ENCODE peak calls at places on chromosomes 16 and 17, in seven cellular contexts. One of them, this sample, is unnamed.

GRCh38 chr16:19044781-19045180 is 22.6 kb upstream of the COQ7 start:
- DNase-seq in AG09319: no peak
- DNase-seq in MM.1S: no peak
- DNase-seq in left lung: no peak
- DNase-seq in astrocyte of the cerebellum: no peak
- DNase-seq in CD8-positive, alpha-beta T cell: no peak
- DNase-seq in ovary: no peak
- DNase-seq in this sample: no peak

GRCh38 chr16:72517154-72517553 is 345.2 kb upstream of the PMFBP1 start:
- DNase-seq in MM.1S: no peak
- DNase-seq in ovary: no peak
- DNase-seq in left lung: no peak
- DNase-seq in astrocyte of the cerebellum: no peak
- DNase-seq in CD8-positive, alpha-beta T cell: no peak
- DNase-seq in AG09319: no peak
- DNase-seq in this sample: no peak

GRCh38 chr16:19177111-19177747 is 9.2 kb downstream of the SYT17 start:
- DNase-seq in CD8-positive, alpha-beta T cell: no peak
- DNase-seq in MM.1S: no peak
- DNase-seq in astrocyte of the cerebellum: no peak
- DNase-seq in ovary: no peak
- DNase-seq in left lung: no peak
- DNase-seq in AG09319: no peak
- DNase-seq in this sample: no peak

GRCh38 chr17:57945999-57946797 is 9.0 kb downstream of the CUEDC1 start:
- DNase-seq in MM.1S: peak; percentile 46
- DNase-seq in ovary: no peak
- DNase-seq in left lung: no peak
- DNase-seq in astrocyte of the cerebellum: no peak
- DNase-seq in AG09319: no peak
- DNase-seq in CD8-positive, alpha-beta T cell: no peak
- DNase-seq in this sample: no peak

GRCh38 chr16:87736003-87736382 is 29.8 kb downstream of the KLHDC4 start:
- DNase-seq in ovary: no peak
- DNase-seq in astrocyte of the cerebellum: no peak
- DNase-seq in left lung: no peak
- DNase-seq in CD8-positive, alpha-beta T cell: no peak
- DNase-seq in MM.1S: no peak
- DNase-seq in AG09319: no peak
- DNase-seq in this sample: no peak

GRCh38 chr17:39400547-39401411 is 647 bp downstream of the FBXL20 start:
- DNase-seq in AG09319: no peak
- DNase-seq in astrocyte of the cerebellum: no peak
- DNase-seq in MM.1S: no peak
- DNase-seq in CD8-positive, alpha-beta T cell: no peak
- DNase-seq in ovary: peak; percentile 20
- DNase-seq in left lung: peak; percentile 41
- DNase-seq in this sample: no peak

GRCh38 chr16:9650284-9650683 is 531.9 kb downstream of the GRIN2A start:
- DNase-seq in MM.1S: no peak
- DNase-seq in left lung: no peak
- DNase-seq in ovary: no peak
- DNase-seq in astrocyte of the cerebellum: no peak
- DNase-seq in AG09319: no peak
- DNase-seq in CD8-positive, alpha-beta T cell: no peak
- DNase-seq in this sample: no peak

GRCh38 chr17:72554508-72554907 is 433.7 kb downstream of the SOX9 start:
- DNase-seq in MM.1S: no peak
- DNase-seq in AG09319: no peak
- DNase-seq in astrocyte of the cerebellum: no peak
- DNase-seq in CD8-positive, alpha-beta T cell: no peak
- DNase-seq in ovary: no peak
- DNase-seq in left lung: no peak
- DNase-seq in this sample: no peak

GRCh38 chr16:66354321-66354854 is 12.1 kb upstream of the CDH5 start:
- DNase-seq in CD8-positive, alpha-beta T cell: no peak
- DNase-seq in astrocyte of the cerebellum: no peak
- DNase-seq in ovary: no peak
- DNase-seq in AG09319: no peak
- DNase-seq in MM.1S: no peak
- DNase-seq in left lung: no peak
- DNase-seq in this sample: no peak

GRCh38 chr16:11386791-11387546 is 41.7 kb downstream of the RMI2 start:
- DNase-seq in left lung: no peak
- DNase-seq in AG09319: no peak
- DNase-seq in ovary: no peak
- DNase-seq in astrocyte of the cerebellum: no peak
- DNase-seq in MM.1S: no peak
- DNase-seq in CD8-positive, alpha-beta T cell: no peak
- DNase-seq in this sample: peak; percentile 23

GRCh38 chr16:17369441-17369951 is 101.3 kb downstream of the XYLT1 start:
- DNase-seq in MM.1S: peak; percentile 68
- DNase-seq in left lung: peak; percentile 76
- DNase-seq in CD8-positive, alpha-beta T cell: peak; percentile 67
- DNase-seq in AG09319: no peak
- DNase-seq in astrocyte of the cerebellum: no peak
- DNase-seq in ovary: no peak
- DNase-seq in this sample: peak; percentile 39

GRCh38 chr16:78659668-78660217 is 560.3 kb downstream of the WWOX start:
- DNase-seq in astrocyte of the cerebellum: no peak
- DNase-seq in left lung: no peak
- DNase-seq in AG09319: no peak
- DNase-seq in MM.1S: no peak
- DNase-seq in CD8-positive, alpha-beta T cell: no peak
- DNase-seq in ovary: no peak
- DNase-seq in this sample: no peak

GRCh38 chr17:8357910-8358309 is 18.3 kb downstream of the ODF4 start:
- DNase-seq in astrocyte of the cerebellum: no peak
- DNase-seq in CD8-positive, alpha-beta T cell: no peak
- DNase-seq in left lung: no peak
- DNase-seq in ovary: no peak
- DNase-seq in AG09319: no peak
- DNase-seq in MM.1S: no peak
- DNase-seq in this sample: no peak

GRCh38 chr16:79347176-79347715 is 253.3 kb downstream of the MAF start:
- DNase-seq in MM.1S: no peak
- DNase-seq in ovary: no peak
- DNase-seq in left lung: no peak
- DNase-seq in CD8-positive, alpha-beta T cell: no peak
- DNase-seq in astrocyte of the cerebellum: no peak
- DNase-seq in AG09319: no peak
- DNase-seq in this sample: no peak

GRCh38 chr17:51487947-51488346 is 227.6 kb downstream of the UTP18 start:
- DNase-seq in astrocyte of the cerebellum: no peak
- DNase-seq in AG09319: no peak
- DNase-seq in MM.1S: no peak
- DNase-seq in ovary: no peak
- DNase-seq in CD8-positive, alpha-beta T cell: no peak
- DNase-seq in left lung: no peak
- DNase-seq in this sample: no peak

GRCh38 chr17:68909066-68909465 is 46.1 kb downstream of the ABCA8 start:
- DNase-seq in ovary: peak; percentile 70
- DNase-seq in AG09319: peak; percentile 79
- DNase-seq in left lung: peak; percentile 58
- DNase-seq in astrocyte of the cerebellum: peak; percentile 74
- DNase-seq in CD8-positive, alpha-beta T cell: no peak
- DNase-seq in MM.1S: no peak
- DNase-seq in this sample: peak; percentile 12

DNA sequence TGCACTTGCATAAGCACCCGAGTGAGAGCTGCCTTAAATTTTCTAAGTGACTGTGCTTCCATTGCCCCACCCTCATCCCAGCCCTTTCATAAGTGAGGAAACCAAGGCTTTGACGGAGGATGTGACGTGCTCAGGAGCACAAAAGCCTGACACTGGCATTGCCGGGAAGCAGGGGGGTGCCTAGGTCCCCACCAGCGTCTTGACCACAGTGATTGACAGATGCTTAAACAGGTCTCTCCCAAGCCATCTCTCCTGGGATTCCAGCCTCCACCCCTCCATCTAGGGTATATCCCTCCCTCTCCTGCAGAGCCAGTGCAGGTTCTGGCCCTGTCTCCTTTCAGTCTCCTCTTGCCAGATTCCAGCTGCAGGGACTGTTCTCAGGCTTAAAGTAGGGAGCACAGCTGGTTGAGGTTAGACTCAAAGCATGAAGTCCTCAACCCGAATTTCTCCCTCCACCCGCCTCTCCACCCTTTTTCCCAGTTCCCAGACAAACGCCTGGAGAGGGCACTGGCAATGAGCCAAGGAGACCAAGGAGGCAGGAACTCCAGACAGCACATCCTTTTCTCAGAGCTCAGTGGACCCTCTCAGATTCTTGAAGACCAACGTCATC is 113.8 kb downstream of the IRX5 start:
- DNase-seq in AG09319: no peak
- DNase-seq in MM.1S: no peak
- DNase-seq in astrocyte of the cerebellum: no peak
- DNase-seq in left lung: no peak
- DNase-seq in ovary: no peak
- DNase-seq in CD8-positive, alpha-beta T cell: no peak
- DNase-seq in this sample: no peak
- TF ChIP-seq CTCF in AG09319: no peak
- TF ChIP-seq CTCF in MM.1S: no peak
- TF ChIP-seq CTCF in astrocyte of the cerebellum: no peak
- TF ChIP-seq CTCF in left lung: no peak
- TF ChIP-seq CTCF in ovary: no peak
- TF ChIP-seq CTCF in CD8-positive, alpha-beta T cell: no peak
- TF ChIP-seq CTCF in this sample: no peak

DNA sequence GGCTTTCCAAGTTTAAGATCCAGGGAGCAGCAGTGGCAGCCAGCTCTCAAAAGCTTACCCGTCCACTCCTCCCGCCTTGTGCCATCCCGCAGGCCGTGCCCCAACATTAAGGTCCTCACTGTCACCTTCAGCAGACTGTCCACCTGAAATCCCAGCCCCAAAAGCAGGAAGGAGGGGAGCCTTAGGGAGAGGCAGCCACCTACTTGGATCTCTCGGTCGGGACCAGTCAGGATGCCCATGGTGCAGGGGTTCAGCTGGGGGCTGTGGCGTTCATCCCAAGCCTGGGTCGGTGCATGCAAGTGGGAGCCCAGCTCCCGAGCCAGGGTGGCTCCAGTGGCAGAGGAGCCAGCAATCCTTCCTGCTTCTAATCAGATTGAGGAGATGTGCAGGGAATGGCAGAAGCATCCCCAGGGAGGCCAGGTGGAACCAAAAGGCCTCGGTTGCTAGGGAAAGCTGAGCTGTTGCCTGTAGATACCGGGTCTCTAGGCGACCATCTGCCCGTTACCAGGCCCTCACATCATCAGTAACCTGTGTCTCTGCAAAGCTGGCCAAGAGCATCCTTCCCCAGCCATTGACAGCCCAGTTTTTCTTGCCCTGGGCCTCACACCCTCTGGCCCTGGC is 24.6 kb downstream of the CNGB1 start:
- DNase-seq in MM.1S: no peak
- DNase-seq in AG09319: no peak
- DNase-seq in astrocyte of the cerebellum: no peak
- DNase-seq in ovary: no peak
- DNase-seq in CD8-positive, alpha-beta T cell: no peak
- DNase-seq in left lung: no peak
- DNase-seq in this sample: no peak
- TF ChIP-seq CTCF in MM.1S: no peak
- TF ChIP-seq CTCF in AG09319: no peak
- TF ChIP-seq CTCF in astrocyte of the cerebellum: no peak
- TF ChIP-seq CTCF in ovary: no peak
- TF ChIP-seq CTCF in CD8-positive, alpha-beta T cell: no peak
- TF ChIP-seq CTCF in left lung: no peak
- TF ChIP-seq CTCF in this sample: no peak

GRCh38 chr17:63828936-63829335 is 1.5 kb upstream of the FTSJ3 start:
- DNase-seq in CD8-positive, alpha-beta T cell: no peak
- DNase-seq in astrocyte of the cerebellum: no peak
- DNase-seq in ovary: no peak
- DNase-seq in AG09319: no peak
- DNase-seq in MM.1S: no peak
- DNase-seq in left lung: no peak
- DNase-seq in this sample: no peak

GRCh38 chr17:63827002-63827800 is at the start of the genes FTSJ3 and PSMC5:
- DNase-seq in ovary: peak; percentile 93
- DNase-seq in astrocyte of the cerebellum: peak; percentile 91
- DNase-seq in left lung: peak; percentile 97
- DNase-seq in AG09319: peak; percentile 77
- DNase-seq in MM.1S: peak; percentile 95
- DNase-seq in CD8-positive, alpha-beta T cell: peak; percentile 92
- DNase-seq in this sample: peak; percentile 91

GRCh38 chr17:63830278-63830677 is 2.8 kb upstream of the FTSJ3 start:
- DNase-seq in ovary: no peak
- DNase-seq in left lung: no peak
- DNase-seq in MM.1S: no peak
- DNase-seq in astrocyte of the cerebellum: no peak
- DNase-seq in AG09319: no peak
- DNase-seq in CD8-positive, alpha-beta T cell: no peak
- DNase-seq in this sample: no peak

GRCh38 chr17:63826468-63827001 is 696 bp upstream of the PSMC5 start:
- DNase-seq in AG09319: no peak
- DNase-seq in left lung: no peak
- DNase-seq in CD8-positive, alpha-beta T cell: no peak
- DNase-seq in astrocyte of the cerebellum: no peak
- DNase-seq in ovary: no peak
- DNase-seq in MM.1S: no peak
- DNase-seq in this sample: no peak

DNA sequence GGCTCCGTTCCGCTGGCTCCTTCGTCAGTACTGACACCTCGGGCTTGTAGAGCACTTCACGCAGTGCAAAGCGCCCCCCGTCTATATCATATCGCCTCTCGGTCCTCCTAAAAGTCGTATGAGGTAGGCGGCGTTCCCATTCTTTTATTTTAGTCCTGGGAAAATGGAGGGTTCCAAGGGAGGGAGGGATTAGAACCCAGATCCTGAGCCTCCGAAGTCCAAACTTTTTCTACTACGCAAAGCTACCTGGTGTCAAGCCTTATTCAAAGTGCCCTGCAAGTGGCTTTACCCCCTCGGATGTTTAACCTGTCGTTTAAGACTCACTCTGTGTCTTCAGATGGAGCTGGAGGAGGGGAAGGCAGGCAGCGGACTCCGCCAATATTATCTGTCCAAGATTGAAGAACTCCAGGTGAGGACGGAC is 348 bp upstream of the FTSJ3 start:
- DNase-seq in left lung: no peak
- DNase-seq in ovary: no peak
- DNase-seq in CD8-positive, alpha-beta T cell: no peak
- DNase-seq in AG09319: no peak
- DNase-seq in astrocyte of the cerebellum: no peak
- DNase-seq in MM.1S: peak; percentile 14
- DNase-seq in this sample: no peak
- TF ChIP-seq CTCF in left lung: no peak
- TF ChIP-seq CTCF in ovary: no peak
- TF ChIP-seq CTCF in CD8-positive, alpha-beta T cell: peak; percentile 14
- TF ChIP-seq CTCF in AG09319: no peak
- TF ChIP-seq CTCF in astrocyte of the cerebellum: no peak
- TF ChIP-seq CTCF in MM.1S: no peak
- TF ChIP-seq CTCF in this sample: no peak

DNA sequence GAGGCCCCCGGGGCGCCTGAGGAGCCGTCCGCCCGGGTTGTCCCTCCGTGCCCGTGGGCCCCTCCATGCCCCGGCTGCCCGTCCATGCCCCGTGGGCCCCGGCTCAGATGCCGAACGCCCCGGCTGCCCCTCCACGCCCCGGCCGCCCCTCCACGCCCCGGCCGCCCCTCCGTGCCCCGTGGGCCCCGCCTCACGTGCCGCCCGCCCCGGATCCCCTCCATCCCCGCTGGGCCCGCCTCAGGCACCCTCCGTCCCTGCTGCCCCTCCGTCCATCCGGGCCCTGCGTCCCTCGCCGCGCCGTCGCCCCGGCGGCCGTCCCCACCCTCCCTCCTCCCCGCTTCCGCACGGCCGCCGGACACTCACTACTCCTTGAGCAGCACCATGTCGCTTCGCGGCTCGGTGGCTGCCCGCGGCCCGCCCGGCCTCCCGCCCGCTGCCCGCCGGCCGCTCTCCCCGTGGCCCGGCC is 381 bp downstream of the PITPNA start:
- DNase-seq in astrocyte of the cerebellum: no peak
- DNase-seq in left lung: no peak
- DNase-seq in AG09319: no peak
- DNase-seq in MM.1S: no peak
- DNase-seq in ovary: peak; percentile 51
- DNase-seq in CD8-positive, alpha-beta T cell: peak; percentile 18
- DNase-seq in this sample: peak; percentile 30
- TF ChIP-seq CTCF in astrocyte of the cerebellum: no peak
- TF ChIP-seq CTCF in left lung: no peak
- TF ChIP-seq CTCF in AG09319: no peak
- TF ChIP-seq CTCF in MM.1S: no peak
- TF ChIP-seq CTCF in ovary: no peak
- TF ChIP-seq CTCF in CD8-positive, alpha-beta T cell: no peak
- TF ChIP-seq CTCF in this sample: no peak

This sample was measured in GM13977.